ENCODE peak calls at places on chromosomes 3 and 15, in six cellular contexts. M is mammary epithelial cell; C is A549; Q is CD8-positive, alpha-beta T cell; U is psoas muscle; S is cardiac muscle cell. R is an unnamed sample.

GRCh38 chr3:157077565-157077991 is 82.4 kb downstream of the CCNL1 start:
- DNase-seq in M (no peak), C (no peak), Q (no peak), U (no peak), S (no peak), R (no peak)

GRCh38 chr15:66923438-66923881 is 141.9 kb upstream of the SMAD3 start:
- DNase-seq in M (no peak), C (peak; percentile 58), Q (no peak), U (no peak), S (no peak), R (peak; percentile 72)

GRCh38 chr15:57635300-57635944 is 43.7 kb downstream of the MYZAP start:
- DNase-seq in M (no peak), C (no peak), Q (no peak), U (no peak), S (peak; percentile 14), R (no peak)

GRCh38 chr3:195859846-195860411 is 48.2 kb upstream of the MUC4 start:
- DNase-seq in M (no peak), C (no peak), Q (no peak), U (no peak), S (no peak), R (no peak)

GRCh38 chr15:73333001-73333400 is 35.8 kb downstream of the HCN4 start:
- DNase-seq in M (no peak), C (no peak), Q (no peak), U (no peak), S (no peak), R (no peak)

GRCh38 chr15:82129769-82130168 is 84.0 kb upstream of the MEX3B start:
- DNase-seq in M (no peak), C (no peak), Q (no peak), U (no peak), S (peak; percentile 69), R (no peak)

GRCh38 chr15:76575177-76576078 is 238.9 kb downstream of the ISL2 start:
- DNase-seq in M (no peak), C (no peak), Q (no peak), U (no peak), S (no peak), R (no peak)

GRCh38 chr3:152443212-152444023 is 174.7 kb downstream of the MBNL1 start:
- DNase-seq in M (no peak), C (no peak), Q (no peak), U (no peak), S (no peak), R (no peak)

DNA sequence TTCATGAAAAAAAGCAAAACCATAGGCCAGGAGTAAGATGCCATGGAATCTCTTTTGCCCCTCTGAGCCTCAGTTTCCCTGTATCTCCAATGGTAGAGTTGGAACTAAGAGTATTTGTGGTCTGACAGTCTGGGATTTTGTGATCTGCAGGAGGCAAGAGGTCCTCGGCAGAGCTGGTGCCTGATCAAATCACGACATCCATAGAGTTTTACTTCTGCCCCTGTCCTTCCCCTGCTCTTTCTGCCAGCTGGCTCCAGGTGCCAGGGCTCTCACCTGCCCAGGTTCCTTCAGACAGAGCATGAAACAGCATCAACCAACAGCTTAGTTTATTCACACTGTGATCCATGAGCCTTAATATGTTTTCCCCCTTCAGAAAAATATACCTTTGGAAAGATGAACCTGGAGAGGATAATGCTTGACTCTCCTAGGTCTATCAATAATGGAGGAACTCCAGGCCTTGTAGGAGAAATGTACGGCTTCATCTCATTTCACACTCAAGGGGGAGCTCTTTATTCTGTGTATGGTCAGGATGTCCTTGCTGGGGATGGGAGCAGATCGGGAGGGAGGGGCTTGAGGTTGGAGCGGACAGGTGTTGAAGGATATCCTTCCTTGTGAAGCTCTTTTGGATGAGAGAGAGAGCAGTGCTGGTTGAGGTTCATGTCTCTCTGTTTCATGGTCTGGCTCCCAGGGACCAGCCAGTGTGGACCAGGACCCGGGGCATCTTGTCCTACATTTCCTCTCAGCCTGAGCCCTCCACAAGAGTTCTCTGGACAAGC is 309.9 kb downstream of the RPLP1 start:
- DNase-seq in M (no peak), C (no peak), Q (no peak), U (no peak), S (peak; percentile 60), R (no peak)
- TF ChIP-seq CTCF in M (no peak), C (peak; percentile 10), Q (no peak), U (no peak), S (peak; percentile 45), R (no peak)

GRCh38 chr3:46078712-46079400 is 51.6 kb upstream of the XCR1 start:
- DNase-seq in M (peak; percentile 80), C (peak; percentile 60), Q (peak; percentile 78), U (peak; percentile 76), S (peak; percentile 95), R (peak; percentile 86)

GRCh38 chr3:46075816-46076215 is 48.5 kb upstream of the XCR1 start:
- DNase-seq in M (no peak), C (no peak), Q (no peak), U (no peak), S (no peak), R (no peak)

GRCh38 chr3:46071222-46071621 is 43.9 kb upstream of the XCR1 start:
- DNase-seq in M (no peak), C (no peak), Q (no peak), U (no peak), S (no peak), R (no peak)

GRCh38 chr3:46080124-46080991 is 53.1 kb upstream of the XCR1 start:
- DNase-seq in M (peak; percentile 52), C (no peak), Q (no peak), U (no peak), S (no peak), R (no peak)

DNA sequence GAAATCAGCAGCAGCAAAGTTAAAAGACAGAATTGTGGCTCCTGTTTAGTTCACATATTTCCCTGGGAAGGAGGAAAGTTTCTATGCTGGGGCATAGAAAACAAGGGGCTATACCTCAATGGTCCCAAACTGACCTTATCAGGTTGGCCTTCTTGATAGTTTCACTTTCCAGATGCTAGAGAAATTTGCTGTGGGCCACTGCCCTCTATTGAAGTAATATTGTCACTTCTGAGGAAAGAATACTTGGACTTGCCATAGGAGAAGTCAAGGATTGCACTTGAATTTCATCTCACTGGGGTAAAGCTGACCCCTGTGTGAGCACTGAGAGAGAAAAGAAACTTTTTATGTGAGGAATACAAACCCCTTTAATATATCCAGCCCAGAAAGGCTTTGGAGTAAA is 49.3 kb upstream of the XCR1 start:
- DNase-seq in M (no peak), C (no peak), Q (no peak), U (no peak), S (peak; percentile 37), R (no peak)
- TF ChIP-seq CTCF in M (no peak), C (no peak), Q (no peak), U (peak; percentile 28), S (peak; percentile 38), R (no peak)

GRCh38 chr3:15280853-15281532 is 51.4 kb downstream of the SH3BP5 start:
- DNase-seq in M (no peak), C (no peak), Q (no peak), U (no peak), S (no peak), R (peak; percentile 32)

GRCh38 chr3:15281817-15282216 is 50.6 kb downstream of the SH3BP5 start:
- DNase-seq in M (no peak), C (no peak), Q (no peak), U (no peak), S (no peak), R (no peak)

GRCh38 chr3:15279200-15279599 is 53.2 kb downstream of the SH3BP5 start:
- DNase-seq in M (no peak), C (no peak), Q (no peak), U (no peak), S (no peak), R (no peak)

GRCh38 chr3:15277861-15278260 is 54.5 kb downstream of the SH3BP5 start:
- DNase-seq in M (no peak), C (no peak), Q (no peak), U (no peak), S (no peak), R (no peak)

GRCh38 chr3:15279671-15280402 is 52.5 kb downstream of the SH3BP5 start:
- DNase-seq in M (peak; percentile 40), C (no peak), Q (no peak), U (no peak), S (no peak), R (no peak)
- TF ChIP-seq CTCF in M (no peak), C (no peak), Q (no peak), U (no peak), S (no peak), R (no peak)

DNA sequence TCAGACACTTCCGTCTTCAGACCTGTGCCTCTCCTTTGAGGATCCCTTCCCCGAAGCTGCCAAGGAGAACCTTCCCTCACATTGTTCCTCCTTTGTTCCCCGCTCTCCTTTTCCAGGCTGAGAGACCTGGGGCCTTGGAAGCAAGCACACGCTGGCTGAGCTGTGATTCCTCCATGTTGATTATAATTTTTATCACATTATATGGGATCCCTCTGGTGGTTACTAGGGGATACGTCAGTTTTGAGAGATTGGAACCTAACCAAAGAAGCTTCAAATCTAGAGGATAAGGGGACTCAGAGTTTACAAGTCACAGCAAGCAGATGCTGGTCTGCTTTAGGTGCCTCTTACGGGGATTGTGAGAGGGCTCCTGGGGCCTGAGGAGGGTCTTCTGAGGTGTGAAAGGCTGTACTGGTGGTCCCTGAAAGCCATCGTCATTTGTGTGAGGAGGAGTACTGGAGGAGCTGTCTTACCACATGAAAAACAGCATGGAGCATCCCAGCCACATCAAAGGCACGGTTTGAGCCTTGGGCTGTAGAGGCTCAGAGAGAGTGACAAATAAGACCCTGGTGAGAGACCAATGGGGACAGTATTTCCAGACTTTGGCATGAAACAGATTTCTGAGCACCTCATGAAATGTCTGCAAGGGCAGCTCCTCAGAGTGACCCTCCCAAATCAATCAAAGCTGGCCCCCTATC is 760.1 kb upstream of the CFAP20DC start:
- DNase-seq in M (peak; percentile 34), C (peak; percentile 18), Q (no peak), U (no peak), S (peak; percentile 55), R (no peak)
- TF ChIP-seq CTCF in M (peak; percentile 33), C (peak; percentile 39), Q (no peak), U (peak; percentile 8), S (peak; percentile 41), R (no peak)

GRCh38 chr3:142943349-142943748 is 20.1 kb downstream of the PAQR9 start:
- DNase-seq in M (no peak), C (no peak), Q (no peak), U (no peak), S (no peak), R (no peak)

GRCh38 chr3:142940000-142940399 is 23.5 kb downstream of the PAQR9 start:
- DNase-seq in M (no peak), C (no peak), Q (no peak), U (no peak), S (no peak), R (no peak)

GRCh38 chr3:142940472-142940871 is 23.0 kb downstream of the PAQR9 start:
- DNase-seq in M (peak; percentile 37), C (no peak), Q (no peak), U (no peak), S (no peak), R (no peak)

GRCh38 chr3:142943870-142944269 is 19.6 kb downstream of the PAQR9 start:
- DNase-seq in M (peak; percentile 57), C (no peak), Q (no peak), U (no peak), S (no peak), R (no peak)

GRCh38 chr3:142941373-142942123 is 21.9 kb downstream of the PAQR9 start:
- DNase-seq in M (no peak), C (no peak), Q (no peak), U (no peak), S (no peak), R (no peak)
- TF ChIP-seq CTCF in M (no peak), C (no peak), Q (no peak), U (no peak), S (no peak), R (no peak)

DNA sequence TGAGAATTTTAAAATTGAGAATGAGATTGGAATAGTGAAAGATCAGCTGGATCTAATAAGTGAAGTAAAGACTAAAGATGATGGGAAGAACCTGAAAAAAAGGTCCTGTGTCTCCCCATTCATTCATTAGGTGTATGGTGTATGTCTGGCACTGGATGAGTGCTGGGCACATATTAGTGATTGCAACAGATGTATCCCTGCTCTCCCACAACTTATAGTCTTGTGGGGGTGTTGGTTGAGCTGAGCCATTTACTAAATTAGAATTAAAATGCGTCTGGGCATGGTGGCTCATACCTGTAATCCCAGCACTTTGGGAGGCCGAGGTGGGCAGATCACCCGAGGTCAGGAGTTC is 31.2 kb downstream of the DAG1 start:
- DNase-seq in M (no peak), C (no peak), Q (no peak), U (no peak), S (no peak), R (no peak)
- TF ChIP-seq CTCF in M (no peak), C (no peak), Q (no peak), U (no peak), S (no peak), R (no peak)

R was measured in Calu3.